ENCODE peak calls at places on chromosomes 13 and 19, in ten cellular contexts. I is non-pigmented ciliary epithelial cell; C is cardiac muscle cell; N is SJSA1; D is NCI-H446 treated with DMSO at 0.1 percent for 48 hours; L is HEK293T; E is heart right ventricle; X is stimulated activated CD8-positive, alpha-beta memory T cell treated with anti-CD3 and anti-CD28 coated beads, Interleukin-2, amount 100 ng/mL, for 1 hour; Q is AML-193; M is CD4-positive, CD25-positive, alpha-beta regulatory T cell. S is an unnamed sample.

GRCh38 chr13:51804295-51805172 is 571 bp upstream of the DHRS12 start:
- DNase-seq in I (no peak), C (no peak), N (no peak), D (no peak), L (no peak), E (peak), X (no peak), Q (no peak), M (no peak), S (peak)

GRCh38 chr13:21825186-21825585 is 154.3 kb downstream of the FGF9 start:
- DNase-seq in I (no peak), C (no peak), N (no peak), D (no peak), L (peak), E (no peak), X (no peak), Q (no peak), M (no peak), S (no peak)

GRCh38 chr13:94233401-94233800 is 246.1 kb downstream of the DCT start:
- DNase-seq in I (peak), C (no peak), N (peak), D (peak), L (no peak), E (peak), X (no peak), Q (no peak), M (no peak), S (no peak)

GRCh38 chr13:33015275-33015674 is 948 bp upstream of the KL start:
- DNase-seq in I (no peak), C (no peak), N (no peak), D (no peak), L (no peak), E (peak), X (no peak), Q (no peak), M (no peak), S (no peak)

GRCh38 chr13:60990032-60990733 is 425.5 kb downstream of the PCDH20 start:
- DNase-seq in I (no peak), C (no peak), N (no peak), D (no peak), L (peak), E (no peak), X (no peak), Q (peak), M (no peak), S (no peak)

GRCh38 chr19:15466851-15467733 is 2.7 kb upstream of the RASAL3 start:
- DNase-seq in I (peak), C (no peak), N (no peak), D (no peak), L (no peak), E (no peak), X (no peak), Q (no peak), M (no peak), S (no peak)

GRCh38 chr19:49335071-49335783 is at the start of gene CD37:
- DNase-seq in I (no peak), C (no peak), N (no peak), D (no peak), L (no peak), E (no peak), X (peak), Q (peak), M (peak), S (no peak)

GRCh38 chr19:11035441-11036377 is 53.6 kb upstream of the LDLR start:
- DNase-seq in I (peak), C (peak), N (peak), D (peak), L (peak), E (peak), X (peak), Q (peak), M (peak), S (peak)

GRCh38 chr13:58300974-58301681 is 669.6 kb downstream of the PCDH17 start:
- DNase-seq in I (no peak), C (no peak), N (no peak), D (no peak), L (no peak), E (no peak), X (no peak), Q (no peak), M (no peak), S (no peak)

GRCh38 chr13:20197361-20197834 is 4.7 kb upstream of the GJB2 start:
- DNase-seq in I (peak), C (peak), N (no peak), D (no peak), L (peak), E (no peak), X (no peak), Q (peak), M (peak), S (no peak)

GRCh38 chr19:11780431-11781020 is 13.7 kb downstream of the ZNF441 start:
- DNase-seq in I (no peak), C (no peak), N (no peak), D (no peak), L (no peak), E (no peak), X (no peak), Q (no peak), M (no peak), S (no peak)

GRCh38 chr19:8423821-8424223 is 10.7 kb downstream of the MARCHF2 start:
- DNase-seq in I (peak), C (no peak), N (peak), D (peak), L (peak), E (peak), X (no peak), Q (peak), M (no peak), S (no peak)

GRCh38 chr19:12350185-12350889 is 15.1 kb downstream of the ZNF442 start:
- DNase-seq in I (no peak), C (no peak), N (no peak), D (no peak), L (no peak), E (no peak), X (no peak), Q (no peak), M (no peak), S (no peak)

GRCh38 chr13:99357149-99357596 is 50.0 kb upstream of the GPR183 start:
- DNase-seq in I (peak), C (no peak), N (peak), D (no peak), L (no peak), E (no peak), X (no peak), Q (no peak), M (peak), S (no peak)

GRCh38 chr13:37168922-37169321 is 63.5 kb upstream of the CSNK1A1L start:
- DNase-seq in I (no peak), C (no peak), N (no peak), D (peak), L (no peak), E (no peak), X (no peak), Q (no peak), M (no peak), S (no peak)

GRCh38 chr19:51477343-51477742 is 996 bp upstream of the CEACAM18 start:
- DNase-seq in I (no peak), C (no peak), N (no peak), D (no peak), L (no peak), E (no peak), X (no peak), Q (no peak), M (no peak), S (no peak)

GRCh38 chr13:51998723-51999471 is 12.4 kb downstream of the ATP7B start:
- DNase-seq in I (no peak), C (peak), N (no peak), D (no peak), L (no peak), E (no peak), X (no peak), Q (no peak), M (no peak), S (no peak)

GRCh38 chr19:49190781-49191180 is 33.2 kb downstream of the TRPM4 start:
- DNase-seq in I (no peak), C (no peak), N (no peak), D (no peak), L (no peak), E (no peak), X (no peak), Q (no peak), M (no peak), S (no peak)

S was measured in hypothalamus.